ENCODE peak calls at places on chromosomes 2 and 18, in ten cellular contexts. U, A, T, H, E, N, C, D, R and I are unnamed samples.

GRCh38 chr18:40469851-40470250 is 1485.2 kb upstream of the PIK3C3 start:
- DNase-seq in U (no peak), A (no peak), T (no peak), H (no peak), E (no peak), N (no peak), C (no peak), D (no peak), R (no peak), I (no peak)

GRCh38 chr18:56086176-56086575 is 498.2 kb upstream of the TCF4 start:
- DNase-seq in U (peak; percentile 5), A (no peak), T (no peak), H (no peak), E (no peak), N (no peak), C (no peak), D (no peak), R (no peak), I (no peak)

GRCh38 chr2:239934571-239935171 is 90.5 kb downstream of the NDUFA10 start:
- DNase-seq in U (no peak), A (peak; percentile 25), T (peak; percentile 54), H (peak; percentile 51), E (peak; percentile 71), N (no peak), C (peak; percentile 83), D (no peak), R (peak; percentile 23), I (no peak)

GRCh38 chr2:202418027-202418426 is 41.9 kb downstream of the BMPR2 start:
- DNase-seq in U (no peak), A (no peak), T (no peak), H (no peak), E (no peak), N (no peak), C (no peak), D (no peak), R (no peak), I (no peak)

GRCh38 chr2:189247276-189247675 is 67.7 kb upstream of the COL5A2 start:
- DNase-seq in U (no peak), A (no peak), T (no peak), H (no peak), E (no peak), N (no peak), C (no peak), D (no peak), R (no peak), I (no peak)

GRCh38 chr2:106341666-106342065 is 126.5 kb downstream of the RGPD3 start:
- DNase-seq in U (no peak), A (no peak), T (no peak), H (no peak), E (no peak), N (no peak), C (no peak), D (no peak), R (no peak), I (no peak)

GRCh38 chr2:215920244-215921100 is 92.9 kb downstream of the MREG start:
- DNase-seq in U (peak; percentile 69), A (peak; percentile 9), T (peak; percentile 89), H (peak; percentile 74), E (peak; percentile 70), N (no peak), C (peak; percentile 72), D (peak; percentile 83), R (peak; percentile 80), I (no peak)

GRCh38 chr2:120504936-120505705 is 159.2 kb downstream of the INHBB start:
- DNase-seq in U (no peak), A (no peak), T (no peak), H (no peak), E (no peak), N (no peak), C (no peak), D (no peak), R (no peak), I (no peak)

GRCh38 chr2:136117909-136118818 is at the start of gene CXCR4:
- DNase-seq in U (no peak), A (peak; percentile 84), T (peak; percentile 32), H (peak; percentile 49), E (peak; percentile 90), N (no peak), C (peak; percentile 90), D (peak; percentile 70), R (no peak), I (no peak)